ENCODE peak calls at places on chromosomes 12 and 14, in five cellular contexts. K is HepG2, T is AG04450, L is aorta, E is left ventricle myocardium inferior. J is an unnamed sample.

GRCh38 chr12:2240984-2241383 is 188.2 kb downstream of the CACNA1C start:
- DNase-seq in K (no peak), T (no peak), L (no peak), E (no peak), J (no peak)

GRCh38 chr14:32019271-32019670 is 57.8 kb upstream of the ARHGAP5 start:
- DNase-seq in K (no peak), T (no peak), L (no peak), E (no peak), J (no peak)

GRCh38 chr12:105723066-105723465 is 392.6 kb downstream of the C12orf75 start:
- DNase-seq in K (no peak), T (no peak), L (no peak), E (no peak), J (no peak)

GRCh38 chr14:58533417-58533816 is 104.3 kb upstream of the DACT1 start:
- DNase-seq in K (no peak), T (no peak), L (no peak), E (no peak), J (no peak)

GRCh38 chr12:98595152-98595988 is 1.9 kb downstream of the SLC25A3 start:
- DNase-seq in K (peak; percentile 29), T (peak; percentile 29), L (no peak), E (no peak), J (no peak)

GRCh38 chr14:21902561-21903199 is 229.1 kb upstream of the OR4E1 start:
- DNase-seq in K (no peak), T (no peak), L (no peak), E (no peak), J (no peak)

GRCh38 chr12:124506145-124506831 is 61.1 kb downstream of the NCOR2 start:
- DNase-seq in K (no peak), T (no peak), L (peak; percentile 93), E (peak; percentile 86), J (peak; percentile 80)

GRCh38 chr14:89911018-89911919 is 43.3 kb downstream of the EFCAB11 start:
- DNase-seq in K (peak; percentile 91), T (no peak), L (no peak), E (no peak), J (peak; percentile 22)

GRCh38 chr12:87603727-87604126 is 425.5 kb downstream of the C12orf50 start:
- DNase-seq in K (no peak), T (no peak), L (no peak), E (no peak), J (no peak)

GRCh38 chr12:6266431-6267006 is 44.0 kb upstream of the PLEKHG6 start:
- DNase-seq in K (no peak), T (no peak), L (peak; percentile 37), E (no peak), J (no peak)

GRCh38 chr12:51977320-51977753 is 25.8 kb downstream of the ACVR1B start:
- DNase-seq in K (peak; percentile 27), T (no peak), L (no peak), E (no peak), J (no peak)

GRCh38 chr14:66046035-66046434 is 440.1 kb upstream of the CCDC196 start:
- DNase-seq in K (no peak), T (no peak), L (no peak), E (no peak), J (no peak)

GRCh38 chr12:111767362-111768158 is 827 bp downstream of the ALDH2 start:
- DNase-seq in K (peak; percentile 31), T (no peak), L (peak; percentile 79), E (no peak), J (no peak)

GRCh38 chr14:72024043-72024407 is 91.8 kb downstream of the RGS6 start:
- DNase-seq in K (peak; percentile 24), T (no peak), L (no peak), E (no peak), J (peak; percentile 19)

GRCh38 chr12:43692064-43692463 is 66.5 kb downstream of the PUS7L start:
- DNase-seq in K (no peak), T (no peak), L (no peak), E (no peak), J (no peak)

GRCh38 chr14:61147898-61148549 is 133.1 kb downstream of the TMEM30B start:
- DNase-seq in K (peak; percentile 57), T (peak; percentile 98), L (no peak), E (no peak), J (no peak)

GRCh38 chr12:52091061-52091460 is 11.6 kb downstream of the SMIM41 start:
- DNase-seq in K (no peak), T (no peak), L (no peak), E (no peak), J (peak; percentile 54)

GRCh38 chr12:25825494-25825893 is 133.0 kb upstream of the RASSF8 start:
- DNase-seq in K (no peak), T (no peak), L (no peak), E (no peak), J (no peak)

GRCh38 chr14:34005901-34006300 is 55.0 kb upstream of the EGLN3 start:
- DNase-seq in K (no peak), T (no peak), L (no peak), E (no peak), J (no peak)

GRCh38 chr12:18595406-18595805 is 142.4 kb downstream of the PLCZ1 start:
- DNase-seq in K (no peak), T (no peak), L (no peak), E (no peak), J (no peak)

GRCh38 chr12:28222959-28223662 is 32.9 kb downstream of the CCDC91 start:
- DNase-seq in K (no peak), T (no peak), L (no peak), E (no peak), J (no peak)

GRCh38 chr12:127664901-127665300 is 602.1 kb upstream of the TMEM132C start:
- DNase-seq in K (no peak), T (no peak), L (no peak), E (no peak), J (no peak)

GRCh38 chr12:80320121-80320678 is 123.8 kb upstream of the PTPRQ start:
- DNase-seq in K (no peak), T (no peak), L (no peak), E (no peak), J (no peak)
- H3K4me3 ChIP-seq in K (no peak overlapping the region), T (no peak overlapping the region), L (no peak overlapping the region), E (no peak overlapping the region), J (no peak overlapping the region)

DNA sequence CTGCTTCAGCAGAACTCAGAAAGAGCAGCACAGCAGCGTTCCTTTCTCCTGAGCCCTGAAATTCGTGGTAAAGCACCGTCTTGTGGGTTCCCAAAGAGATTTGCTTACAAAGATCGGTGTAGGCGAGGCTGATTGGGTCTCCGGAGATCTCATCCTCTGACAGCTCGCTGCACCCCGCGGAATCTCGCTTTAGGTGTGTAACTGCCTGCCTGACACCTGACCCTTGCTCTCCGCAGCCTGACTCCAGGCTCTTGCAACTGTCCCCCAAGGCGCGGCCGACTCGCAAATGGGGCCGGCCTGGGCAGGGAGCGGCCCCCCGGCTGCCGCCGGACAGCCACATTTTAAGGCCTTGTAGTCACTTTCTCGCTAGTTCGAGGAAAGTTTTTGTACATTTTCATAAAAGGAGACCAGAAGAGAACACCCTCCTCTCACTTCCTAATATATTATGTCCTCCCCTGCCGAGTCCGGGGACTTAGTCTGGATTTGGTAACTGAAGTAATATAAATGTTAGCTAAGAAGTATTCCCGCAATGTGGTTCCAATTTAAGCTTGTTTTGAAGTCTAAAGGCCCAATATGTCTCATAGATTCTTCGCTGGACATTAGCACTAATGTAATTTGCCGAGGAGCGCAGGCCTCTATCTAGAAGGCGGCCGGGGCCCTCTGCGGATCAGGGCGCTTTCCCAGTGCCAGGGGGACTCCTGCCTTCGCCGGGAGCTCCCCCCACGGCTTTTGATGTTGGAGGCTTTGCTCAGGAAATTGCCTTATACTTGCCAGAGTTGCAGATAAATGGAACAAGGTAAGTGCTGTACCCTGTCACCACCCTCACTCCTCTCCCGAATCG is 177.3 kb upstream of the CDKN3 start:
- DNase-seq in K (no peak), T (no peak), L (no peak), E (no peak), J (no peak)
- H3K4me3 ChIP-seq in K (no peak overlapping the region), T (peak overlapping the region; percentile 36), L (no peak overlapping the region), E (peak overlapping the region; percentile 56), J (no peak overlapping the region)

GRCh38 chr12:57839996-57840395 is 6.5 kb downstream of the CTDSP2 start:
- DNase-seq in K (no peak), T (no peak), L (no peak), E (no peak), J (no peak)

GRCh38 chr12:57838594-57839302 is 7.8 kb downstream of the CTDSP2 start:
- DNase-seq in K (no peak), T (no peak), L (no peak), E (no peak), J (no peak)

GRCh38 chr12:57835366-57836288 is 10.9 kb downstream of the CTDSP2 start:
- DNase-seq in K (no peak), T (no peak), L (no peak), E (no peak), J (no peak)

GRCh38 chr12:57836442-57837375 is 9.8 kb downstream of the CTDSP2 start:
- DNase-seq in K (no peak), T (peak; percentile 46), L (peak; percentile 90), E (peak; percentile 87), J (no peak)

DNA sequence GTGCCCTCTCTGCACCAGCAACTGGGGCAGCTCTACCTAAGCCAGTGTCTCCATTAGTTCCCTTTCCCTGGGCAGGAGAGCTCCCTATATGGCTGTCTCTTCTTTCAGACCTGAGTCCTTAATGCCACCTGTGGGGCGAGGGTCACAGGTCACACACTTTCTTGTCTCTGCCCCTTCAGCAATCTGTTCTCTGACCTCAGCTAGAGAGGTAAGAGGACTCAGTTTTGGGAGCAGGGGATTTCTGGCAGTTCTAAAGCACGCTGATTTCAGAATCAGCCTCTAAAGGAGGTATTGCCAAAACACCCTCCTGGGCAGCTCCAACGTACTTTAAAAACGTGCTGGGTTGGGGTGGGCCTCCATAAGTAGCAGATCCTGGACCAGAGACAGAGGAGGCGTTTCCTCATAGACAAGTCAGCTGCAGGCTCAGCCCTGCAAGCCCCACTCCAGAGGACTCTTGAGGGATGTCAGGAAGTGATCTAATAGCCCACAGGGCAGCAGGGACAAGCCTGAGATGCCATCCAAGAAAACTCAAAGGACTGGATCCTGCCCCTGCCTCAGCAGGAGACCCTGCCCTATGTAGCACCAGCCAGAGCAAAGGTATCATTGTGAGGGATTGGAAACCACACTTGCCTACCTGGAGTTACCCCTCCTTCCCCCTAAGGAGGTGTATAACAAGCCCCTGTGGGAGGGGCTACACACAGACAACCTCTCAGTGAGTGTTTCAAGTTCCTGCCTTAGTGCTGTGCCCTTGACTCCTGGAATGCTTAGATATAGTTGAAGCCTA is 8.6 kb downstream of the CTDSP2 start:
- DNase-seq in K (no peak), T (no peak), L (no peak), E (peak; percentile 43), J (no peak)
- H3K4me3 ChIP-seq in K (no peak overlapping the region), T (peak overlapping the region; percentile 5), L (no peak overlapping the region), E (peak overlapping the region; percentile 95), J (no peak overlapping the region)

GRCh38 chr12:79707830-79708229 is 17.1 kb upstream of the PAWR start:
- DNase-seq in K (no peak), T (no peak), L (no peak), E (no peak), J (no peak)

GRCh38 chr12:79710707-79711483 is 20.1 kb upstream of the PAWR start:
- DNase-seq in K (no peak), T (no peak), L (no peak), E (no peak), J (no peak)

GRCh38 chr12:79706676-79707075 is 15.9 kb upstream of the PAWR start:
- DNase-seq in K (no peak), T (no peak), L (no peak), E (no peak), J (no peak)

DNA sequence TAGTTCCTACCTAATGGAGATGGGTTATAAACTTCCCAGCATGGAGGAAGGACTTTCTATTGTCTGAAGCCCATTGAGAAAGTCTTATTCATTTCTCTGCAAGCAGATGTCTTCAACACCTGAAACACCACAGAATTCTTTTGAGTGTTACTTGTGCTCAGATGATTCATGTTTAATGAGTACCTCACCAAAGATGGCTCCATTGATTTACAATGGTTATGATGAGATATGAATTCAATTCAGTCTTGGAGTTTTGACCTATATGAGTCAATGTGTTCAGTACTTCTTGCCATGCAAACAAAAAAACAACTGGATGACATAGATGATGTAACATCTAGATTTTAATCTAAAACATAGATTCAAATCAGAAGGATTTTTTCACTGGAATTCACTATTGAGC is 15.4 kb upstream of the PAWR start:
- DNase-seq in K (no peak), T (no peak), L (no peak), E (no peak), J (no peak)
- H3K4me3 ChIP-seq in K (no peak overlapping the region), T (no peak overlapping the region), L (no peak overlapping the region), E (no peak overlapping the region), J (no peak overlapping the region)